ENCODE peak calls at places on chromosome 13, in five cellular contexts. One of them, this sample, is unnamed.

GRCh38 chr13:40611004-40611403 is 55.4 kb downstream of the FOXO1 start:
- DNase-seq in AG10803: no peak
- DNase-seq in cardiac fibroblast: peak
- DNase-seq in kidney: no peak
- DNase-seq in Calu3: no peak
- DNase-seq in this sample: no peak

GRCh38 chr13:41649659-41650058 is 192.3 kb downstream of the RGCC start:
- DNase-seq in AG10803: peak
- DNase-seq in cardiac fibroblast: peak
- DNase-seq in kidney: no peak
- DNase-seq in Calu3: no peak
- DNase-seq in this sample: no peak

GRCh38 chr13:56953965-56954364 is 186.8 kb upstream of the PRR20A start:
- DNase-seq in AG10803: no peak
- DNase-seq in cardiac fibroblast: no peak
- DNase-seq in kidney: no peak
- DNase-seq in Calu3: no peak
- DNase-seq in this sample: no peak

GRCh38 chr13:20482818-20483217 is 42.8 kb downstream of the CRYL1 start:
- DNase-seq in AG10803: no peak
- DNase-seq in cardiac fibroblast: no peak
- DNase-seq in kidney: no peak
- DNase-seq in Calu3: no peak
- DNase-seq in this sample: no peak

GRCh38 chr13:43434185-43434584 is 352.6 kb downstream of the ENOX1 start:
- DNase-seq in AG10803: no peak
- DNase-seq in cardiac fibroblast: no peak
- DNase-seq in kidney: no peak
- DNase-seq in Calu3: no peak
- DNase-seq in this sample: no peak

GRCh38 chr13:106905380-106906259 is 337.7 kb upstream of the ARGLU1 start:
- DNase-seq in AG10803: no peak
- DNase-seq in cardiac fibroblast: no peak
- DNase-seq in kidney: no peak
- DNase-seq in Calu3: no peak
- DNase-seq in this sample: no peak

GRCh38 chr13:99614465-99614885 is 113.2 kb downstream of the TM9SF2 start:
- DNase-seq in AG10803: no peak
- DNase-seq in cardiac fibroblast: peak
- DNase-seq in kidney: no peak
- DNase-seq in Calu3: peak
- DNase-seq in this sample: peak

GRCh38 chr13:22062478-22063205 is 391.8 kb downstream of the FGF9 start:
- DNase-seq in AG10803: no peak
- DNase-seq in cardiac fibroblast: no peak
- DNase-seq in kidney: no peak
- DNase-seq in Calu3: no peak
- DNase-seq in this sample: no peak

GRCh38 chr13:41313659-41314197 is 2.7 kb downstream of the NAA16 start:
- DNase-seq in AG10803: no peak
- DNase-seq in cardiac fibroblast: no peak
- DNase-seq in kidney: no peak
- DNase-seq in Calu3: no peak
- DNase-seq in this sample: no peak

GRCh38 chr13:67238277-67238859 is 8.2 kb upstream of the PCDH9 start:
- DNase-seq in AG10803: peak
- DNase-seq in cardiac fibroblast: peak
- DNase-seq in kidney: no peak
- DNase-seq in Calu3: no peak
- DNase-seq in this sample: peak

GRCh38 chr13:91879360-91879759 is 480.9 kb downstream of the GPC5 start:
- DNase-seq in AG10803: no peak
- DNase-seq in cardiac fibroblast: no peak
- DNase-seq in kidney: no peak
- DNase-seq in Calu3: no peak
- DNase-seq in this sample: no peak

GRCh38 chr13:98492335-98493034 is 84.4 kb downstream of the STK24 start:
- DNase-seq in AG10803: peak
- DNase-seq in cardiac fibroblast: peak
- DNase-seq in kidney: no peak
- DNase-seq in Calu3: no peak
- DNase-seq in this sample: no peak

GRCh38 chr13:97193577-97193976 is 28.6 kb upstream of the MBNL2 start:
- DNase-seq in AG10803: no peak
- DNase-seq in cardiac fibroblast: no peak
- DNase-seq in kidney: no peak
- DNase-seq in Calu3: no peak
- DNase-seq in this sample: no peak

GRCh38 chr13:114130708-114131580 is 1.5 kb downstream of the RASA3 start:
- DNase-seq in AG10803: peak
- DNase-seq in cardiac fibroblast: peak
- DNase-seq in kidney: peak
- DNase-seq in Calu3: no peak
- DNase-seq in this sample: peak

GRCh38 chr13:85508683-85509329 is 290.4 kb downstream of the SLITRK6 start:
- DNase-seq in AG10803: no peak
- DNase-seq in cardiac fibroblast: no peak
- DNase-seq in kidney: no peak
- DNase-seq in Calu3: no peak
- DNase-seq in this sample: no peak

GRCh38 chr13:79869326-79869725 is 388.4 kb downstream of the NDFIP2 start:
- DNase-seq in AG10803: no peak
- DNase-seq in cardiac fibroblast: no peak
- DNase-seq in kidney: no peak
- DNase-seq in Calu3: peak
- DNase-seq in this sample: no peak

GRCh38 chr13:40087021-40088002 is 431.9 kb downstream of the COG6 start:
- DNase-seq in AG10803: no peak
- DNase-seq in cardiac fibroblast: no peak
- DNase-seq in kidney: no peak
- DNase-seq in Calu3: no peak
- DNase-seq in this sample: no peak

GRCh38 chr13:31957772-31958171 is 73.8 kb upstream of the FRY start:
- DNase-seq in AG10803: no peak
- DNase-seq in cardiac fibroblast: no peak
- DNase-seq in kidney: no peak
- DNase-seq in Calu3: no peak
- DNase-seq in this sample: no peak

GRCh38 chr13:95954266-95954665 is 98.9 kb downstream of the UGGT2 start:
- DNase-seq in AG10803: no peak
- DNase-seq in cardiac fibroblast: no peak
- DNase-seq in kidney: no peak
- DNase-seq in Calu3: no peak
- DNase-seq in this sample: no peak

GRCh38 chr13:30892966-30893365 is 13.1 kb upstream of the MEDAG start:
- DNase-seq in AG10803: peak
- DNase-seq in cardiac fibroblast: peak
- DNase-seq in kidney: no peak
- DNase-seq in Calu3: peak
- DNase-seq in this sample: no peak

GRCh38 chr13:97328222-97328790 is 105.7 kb upstream of the RAP2A start:
- DNase-seq in AG10803: peak
- DNase-seq in cardiac fibroblast: peak
- DNase-seq in kidney: no peak
- DNase-seq in Calu3: no peak
- DNase-seq in this sample: no peak

GRCh38 chr13:106104281-106104901 is 431.1 kb downstream of the EFNB2 start:
- DNase-seq in AG10803: peak
- DNase-seq in cardiac fibroblast: peak
- DNase-seq in kidney: no peak
- DNase-seq in Calu3: peak
- DNase-seq in this sample: no peak

GRCh38 chr13:43390101-43390500 is 366.7 kb downstream of the DNAJC15 start:
- DNase-seq in AG10803: peak
- DNase-seq in cardiac fibroblast: no peak
- DNase-seq in kidney: no peak
- DNase-seq in Calu3: no peak
- DNase-seq in this sample: no peak

GRCh38 chr13:46288570-46289259 is 77.0 kb downstream of the LRRC63 start:
- DNase-seq in AG10803: peak
- DNase-seq in cardiac fibroblast: peak
- DNase-seq in kidney: no peak
- DNase-seq in Calu3: peak
- DNase-seq in this sample: peak

GRCh38 chr13:59356607-59357006 is 807.1 kb downstream of the DIAPH3 start:
- DNase-seq in AG10803: peak
- DNase-seq in cardiac fibroblast: peak
- DNase-seq in kidney: peak
- DNase-seq in Calu3: no peak
- DNase-seq in this sample: no peak

GRCh38 chr13:49649244-49649962 is 21.1 kb downstream of the ARL11 start:
- DNase-seq in AG10803: peak
- DNase-seq in cardiac fibroblast: peak
- DNase-seq in kidney: no peak
- DNase-seq in Calu3: no peak
- DNase-seq in this sample: no peak

GRCh38 chr13:41150058-41150457 is 17.5 kb upstream of the KBTBD6 start:
- DNase-seq in AG10803: no peak
- DNase-seq in cardiac fibroblast: no peak
- DNase-seq in kidney: no peak
- DNase-seq in Calu3: no peak
- DNase-seq in this sample: no peak

GRCh38 chr13:108060111-108060510 is 155.2 kb downstream of the LIG4 start:
- DNase-seq in AG10803: no peak
- DNase-seq in cardiac fibroblast: no peak
- DNase-seq in kidney: no peak
- DNase-seq in Calu3: no peak
- DNase-seq in this sample: no peak

GRCh38 chr13:33441015-33441414 is 155.5 kb upstream of the STARD13 start:
- DNase-seq in AG10803: peak
- DNase-seq in cardiac fibroblast: peak
- DNase-seq in kidney: no peak
- DNase-seq in Calu3: peak
- DNase-seq in this sample: no peak
- TF ChIP-seq CTCF in AG10803: peak
- TF ChIP-seq CTCF in cardiac fibroblast: peak
- TF ChIP-seq CTCF in kidney: peak
- TF ChIP-seq CTCF in Calu3: no peak
- TF ChIP-seq CTCF in this sample: no peak

GRCh38 chr13:62046512-62046911 is 630.9 kb upstream of the PCDH20 start:
- DNase-seq in AG10803: no peak
- DNase-seq in cardiac fibroblast: no peak
- DNase-seq in kidney: no peak
- DNase-seq in Calu3: no peak
- DNase-seq in this sample: no peak

DNA sequence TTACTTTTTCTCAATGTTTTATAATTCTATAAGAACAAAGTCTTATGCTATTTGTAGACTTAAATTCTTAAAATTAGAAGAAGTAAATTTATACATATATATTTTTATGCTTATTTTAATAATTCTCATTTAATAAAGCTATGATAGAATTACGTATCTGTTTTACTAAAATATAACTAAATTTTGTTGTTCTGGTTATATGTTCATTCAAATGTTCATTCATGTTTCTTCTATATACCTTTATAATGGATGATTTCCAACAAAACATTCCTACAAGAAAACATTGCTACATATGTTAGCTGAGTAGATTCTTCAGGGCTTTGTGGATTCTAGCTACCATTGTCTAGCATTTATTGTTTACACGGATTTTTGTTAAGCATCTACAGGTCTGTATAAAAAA is 634.3 kb upstream of the PCDH20 start:
- DNase-seq in AG10803: no peak
- DNase-seq in cardiac fibroblast: no peak
- DNase-seq in kidney: no peak
- DNase-seq in Calu3: no peak
- DNase-seq in this sample: no peak
- TF ChIP-seq CTCF in AG10803: no peak
- TF ChIP-seq CTCF in cardiac fibroblast: no peak
- TF ChIP-seq CTCF in kidney: no peak
- TF ChIP-seq CTCF in Calu3: no peak
- TF ChIP-seq CTCF in this sample: no peak

DNA sequence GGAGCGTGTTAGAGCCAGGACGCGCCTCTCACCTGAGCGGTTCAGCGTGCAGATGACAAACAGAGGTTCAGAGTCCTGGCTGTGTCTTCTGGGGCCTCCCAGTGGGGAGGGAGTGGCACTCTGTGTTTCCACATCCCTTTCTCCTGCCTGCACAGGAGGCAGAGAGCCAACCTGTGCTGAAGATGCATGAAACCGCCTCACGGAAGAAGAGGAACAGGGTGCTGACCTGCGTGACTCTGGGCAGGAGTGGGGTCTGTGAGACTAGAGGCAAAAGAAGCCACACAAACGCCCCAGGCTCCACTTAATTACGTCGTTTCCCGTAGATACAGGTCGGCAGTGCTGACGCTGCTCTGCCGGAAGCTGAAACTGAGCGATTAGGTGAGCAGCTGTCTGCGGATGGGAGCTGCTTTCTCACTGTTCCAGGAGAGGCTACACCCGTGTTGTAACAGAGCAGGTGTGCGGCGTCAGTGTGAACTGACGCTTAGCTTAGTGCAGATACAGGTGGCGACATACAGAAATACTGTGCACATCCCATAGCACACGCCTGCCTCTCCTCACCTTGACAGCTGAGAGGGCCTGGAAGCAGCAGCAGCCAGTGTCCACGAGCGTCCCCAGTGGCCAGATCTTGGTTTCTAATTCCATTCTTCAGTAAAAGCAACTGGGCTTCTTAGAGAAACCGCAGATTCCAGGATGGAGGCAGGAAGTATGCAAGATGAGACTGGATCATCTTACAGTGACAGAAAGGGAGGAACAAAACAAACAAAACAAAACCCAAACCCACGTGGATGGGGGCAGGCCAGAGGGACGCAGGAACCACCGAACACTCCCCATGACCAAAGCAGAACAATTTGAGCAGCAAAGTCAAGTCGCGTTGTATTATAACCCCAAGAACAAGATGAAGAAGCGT is 37.7 kb upstream of the MCF2L start:
- DNase-seq in AG10803: peak
- DNase-seq in cardiac fibroblast: peak
- DNase-seq in kidney: no peak
- DNase-seq in Calu3: peak
- DNase-seq in this sample: no peak
- TF ChIP-seq CTCF in AG10803: peak
- TF ChIP-seq CTCF in cardiac fibroblast: peak
- TF ChIP-seq CTCF in kidney: peak
- TF ChIP-seq CTCF in Calu3: no peak
- TF ChIP-seq CTCF in this sample: no peak

DNA sequence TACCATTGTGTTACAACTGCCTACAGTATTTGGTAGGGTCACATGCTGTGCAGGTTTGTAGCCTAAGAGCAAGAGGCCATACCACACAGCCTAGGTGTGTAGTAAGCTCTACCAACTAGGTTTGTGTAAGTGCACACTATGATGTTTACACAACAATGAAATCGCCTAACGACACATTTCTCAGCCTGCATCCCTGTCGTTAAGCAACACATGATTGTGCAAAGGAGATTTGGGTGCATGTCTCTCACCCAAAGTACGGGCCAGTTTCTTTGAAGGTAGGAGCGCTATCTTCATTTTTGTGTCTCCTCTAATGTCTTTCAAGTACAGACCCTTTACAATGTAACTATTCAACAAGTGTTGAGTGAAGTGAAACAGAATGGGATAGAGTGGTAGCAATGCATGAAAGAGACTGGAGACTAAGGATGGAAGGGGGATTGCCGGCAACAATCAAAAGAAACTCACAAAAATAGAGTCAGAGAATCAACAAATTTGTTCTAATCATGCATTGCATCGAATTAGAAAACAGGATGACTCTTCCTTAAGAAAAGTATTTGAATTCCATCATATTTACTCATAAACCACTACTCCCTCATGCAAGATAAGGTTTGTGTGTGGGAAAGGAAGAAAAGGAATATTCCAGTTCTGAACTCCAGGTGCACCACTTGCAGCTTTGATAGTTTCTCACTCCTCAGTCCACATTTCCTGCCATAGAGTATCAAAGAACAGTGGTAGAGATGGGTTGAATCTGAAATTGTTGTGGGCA is 60.2 kb upstream of the TNFRSF19 start:
- DNase-seq in AG10803: peak
- DNase-seq in cardiac fibroblast: peak
- DNase-seq in kidney: no peak
- DNase-seq in Calu3: no peak
- DNase-seq in this sample: no peak
- TF ChIP-seq CTCF in AG10803: no peak
- TF ChIP-seq CTCF in cardiac fibroblast: no peak
- TF ChIP-seq CTCF in kidney: no peak
- TF ChIP-seq CTCF in Calu3: no peak
- TF ChIP-seq CTCF in this sample: no peak